ENCODE peak calls at places on chromosomes 13 and 19, in four cellular contexts. One of them, this sample, is unnamed.
A peak's percentile ranks its signal among the peaks of the same experiment; 100 is the strongest.

GRCh38 chr19:40134866-40135265 is 44.1 kb upstream of the ZNF780A start:
- DNase-seq in neuronal stem cell: no peak
- DNase-seq in H9: no peak
- DNase-seq in H1: no peak
- DNase-seq in this sample: no peak

GRCh38 chr19:8965887-8966286 is 44.3 kb downstream of the MUC16 start:
- DNase-seq in H9: no peak
- DNase-seq in neuronal stem cell: no peak
- DNase-seq in H1: no peak
- DNase-seq in this sample: no peak

GRCh38 chr19:51754106-51754505 is 2.4 kb upstream of the FPR1 start:
- DNase-seq in H9: no peak
- DNase-seq in H1: no peak
- DNase-seq in neuronal stem cell: no peak
- DNase-seq in this sample: no peak

GRCh38 chr19:12872941-12873890 is 8.0 kb downstream of the DNASE2 start:
- DNase-seq in neuronal stem cell: no peak
- DNase-seq in H9: peak; percentile 84
- DNase-seq in H1: no peak
- DNase-seq in this sample: peak; percentile 66

GRCh38 chr13:77429320-77430142 is 102.6 kb upstream of the MYCBP2 start:
- DNase-seq in neuronal stem cell: no peak
- DNase-seq in H9: no peak
- DNase-seq in H1: no peak
- DNase-seq in this sample: no peak

GRCh38 chr19:45973564-45974338 is at the start of gene NOVA2:
- DNase-seq in H9: peak; percentile 96
- DNase-seq in neuronal stem cell: peak; percentile 89
- DNase-seq in H1: peak; percentile 83
- DNase-seq in this sample: peak; percentile 89

GRCh38 chr13:94112227-94112626 is 367.3 kb downstream of the DCT start:
- DNase-seq in H1: no peak
- DNase-seq in H9: no peak
- DNase-seq in neuronal stem cell: no peak
- DNase-seq in this sample: peak; percentile 52

GRCh38 chr19:492091-492531 is 4.2 kb upstream of the MADCAM1 start:
- DNase-seq in H9: peak; percentile 59
- DNase-seq in neuronal stem cell: no peak
- DNase-seq in H1: no peak
- DNase-seq in this sample: no peak

GRCh38 chr13:100210966-100211710 is 122.2 kb downstream of the PCCA start:
- DNase-seq in H9: no peak
- DNase-seq in neuronal stem cell: no peak
- DNase-seq in H1: no peak
- DNase-seq in this sample: no peak

GRCh38 chr13:100212904-100213538 is 124.1 kb downstream of the PCCA start:
- DNase-seq in H1: no peak
- DNase-seq in H9: no peak
- DNase-seq in neuronal stem cell: no peak
- DNase-seq in this sample: no peak

GRCh38 chr13:100209857-100210580 is 121.1 kb downstream of the PCCA start:
- DNase-seq in H1: no peak
- DNase-seq in neuronal stem cell: no peak
- DNase-seq in H9: no peak
- DNase-seq in this sample: no peak

GRCh38 chr13:100208002-100208401 is 119.1 kb downstream of the PCCA start:
- DNase-seq in H1: no peak
- DNase-seq in neuronal stem cell: no peak
- DNase-seq in H9: no peak
- DNase-seq in this sample: no peak

DNA sequence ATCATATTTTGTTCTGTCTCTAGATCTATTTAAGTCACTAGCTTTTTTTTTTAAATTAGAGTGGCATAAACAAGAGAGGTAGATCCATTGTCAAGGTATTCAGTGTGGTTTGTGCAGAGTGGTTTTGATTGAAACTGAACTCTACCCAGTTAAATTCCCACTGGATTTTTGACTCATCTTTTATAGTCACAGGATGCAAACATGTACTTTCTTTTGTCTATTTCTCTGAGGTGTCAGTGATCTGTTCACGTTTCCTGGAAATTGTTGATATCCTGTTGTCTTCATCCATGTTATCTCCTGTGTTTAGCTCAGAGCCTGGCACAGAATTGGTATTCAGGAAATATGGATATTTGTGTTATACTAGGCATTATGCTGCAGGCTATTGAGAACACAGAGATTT is 119.7 kb downstream of the PCCA start:
- DNase-seq in H9: no peak
- DNase-seq in H1: no peak
- DNase-seq in neuronal stem cell: no peak
- DNase-seq in this sample: no peak
- H2BK120ac ChIP-seq in H9: no peak overlapping the region
- H2BK120ac ChIP-seq in H1: no peak overlapping the region
- H2BK120ac ChIP-seq in neuronal stem cell: no peak overlapping the region
- H2BK120ac ChIP-seq in this sample: no peak overlapping the region

GRCh38 chr13:46340631-46341111 is 46.4 kb downstream of the RUBCNL start:
- DNase-seq in H9: no peak
- DNase-seq in H1: no peak
- DNase-seq in neuronal stem cell: no peak
- DNase-seq in this sample: no peak
- H2AK5ac ChIP-seq in H9: no peak overlapping the region
- H2AK5ac ChIP-seq in H1: no peak overlapping the region
- H2AK5ac ChIP-seq in neuronal stem cell: no peak overlapping the region
- H2AK5ac ChIP-seq in this sample: no peak overlapping the region

GRCh38 chr13:30431269-30431950 is 9.1 kb downstream of the UBE2L5 start:
- DNase-seq in H1: no peak
- DNase-seq in neuronal stem cell: no peak
- DNase-seq in H9: no peak
- DNase-seq in this sample: no peak
- H2BK120ac ChIP-seq in H1: no peak overlapping the region
- H2BK120ac ChIP-seq in neuronal stem cell: no peak overlapping the region
- H2BK120ac ChIP-seq in H9: no peak overlapping the region
- H2BK120ac ChIP-seq in this sample: no peak overlapping the region

DNA sequence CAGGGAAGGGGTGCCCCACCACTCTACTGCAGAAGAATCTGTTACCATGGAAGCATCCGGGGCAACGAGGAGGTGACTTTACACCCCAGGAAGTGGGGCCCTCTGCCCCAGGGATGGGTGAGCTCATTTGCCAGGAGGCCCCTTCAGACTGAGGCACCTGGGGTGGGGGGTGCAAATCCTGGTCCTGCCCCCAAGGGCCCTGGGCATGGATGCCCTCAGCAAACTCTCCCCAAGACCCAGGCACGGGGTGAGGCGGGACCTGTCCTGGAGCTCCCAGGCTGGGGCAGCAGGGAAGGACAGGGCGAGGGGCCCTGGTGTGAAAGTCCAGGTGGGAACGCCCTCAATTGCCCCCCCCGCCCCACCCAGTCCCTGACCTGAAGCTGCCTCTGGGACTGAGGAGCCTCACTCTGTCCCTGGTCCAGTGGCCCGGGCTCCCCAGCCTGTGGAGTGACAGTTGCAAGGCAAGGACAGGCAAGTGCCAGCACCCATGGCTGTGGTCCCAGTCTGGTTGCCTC is 52.5 kb downstream of the C1QTNF9 start:
- DNase-seq in neuronal stem cell: no peak
- DNase-seq in H1: no peak
- DNase-seq in H9: no peak
- DNase-seq in this sample: no peak
- H2AK5ac ChIP-seq in neuronal stem cell: no peak overlapping the region
- H2AK5ac ChIP-seq in H1: no peak overlapping the region
- H2AK5ac ChIP-seq in H9: no peak overlapping the region
- H2AK5ac ChIP-seq in this sample: no peak overlapping the region

GRCh38 chr19:52941941-52942370 is 18.7 kb upstream of the ZNF888 start:
- DNase-seq in neuronal stem cell: no peak
- DNase-seq in H1: no peak
- DNase-seq in H9: peak; percentile 46
- DNase-seq in this sample: peak; percentile 63
- H2BK120ac ChIP-seq in neuronal stem cell: no peak overlapping the region
- H2BK120ac ChIP-seq in H1: no peak overlapping the region
- H2BK120ac ChIP-seq in H9: no peak overlapping the region
- H2BK120ac ChIP-seq in this sample: no peak overlapping the region

GRCh38 chr13:33244907-33245287 is 40.7 kb downstream of the STARD13 start:
- DNase-seq in H9: no peak
- DNase-seq in H1: no peak
- DNase-seq in neuronal stem cell: no peak
- DNase-seq in this sample: no peak

GRCh38 chr13:33244210-33244906 is 41.2 kb downstream of the STARD13 start:
- DNase-seq in H1: no peak
- DNase-seq in neuronal stem cell: no peak
- DNase-seq in H9: no peak
- DNase-seq in this sample: no peak

GRCh38 chr13:33245505-33245904 is 40.0 kb downstream of the STARD13 start:
- DNase-seq in neuronal stem cell: no peak
- DNase-seq in H9: no peak
- DNase-seq in H1: no peak
- DNase-seq in this sample: no peak

GRCh38 chr13:33249066-33249465 is 36.5 kb downstream of the STARD13 start:
- DNase-seq in H9: no peak
- DNase-seq in H1: no peak
- DNase-seq in neuronal stem cell: no peak
- DNase-seq in this sample: no peak

GRCh38 chr13:33242984-33243617 is 42.5 kb downstream of the STARD13 start:
- DNase-seq in H9: no peak
- DNase-seq in H1: no peak
- DNase-seq in neuronal stem cell: no peak
- DNase-seq in this sample: no peak
- H2AK5ac ChIP-seq in H9: no peak overlapping the region
- H2AK5ac ChIP-seq in H1: no peak overlapping the region
- H2AK5ac ChIP-seq in neuronal stem cell: no peak overlapping the region
- H2AK5ac ChIP-seq in this sample: no peak overlapping the region

GRCh38 chr13:45775401-45775963 is 73.4 kb downstream of the CBY2 start:
- DNase-seq in H9: no peak
- DNase-seq in neuronal stem cell: no peak
- DNase-seq in H1: no peak
- DNase-seq in this sample: no peak

GRCh38 chr13:45769072-45769471 is 67.0 kb downstream of the CBY2 start:
- DNase-seq in H9: no peak
- DNase-seq in neuronal stem cell: no peak
- DNase-seq in H1: no peak
- DNase-seq in this sample: peak; percentile 64

GRCh38 chr13:45770886-45771285 is 68.8 kb downstream of the CBY2 start:
- DNase-seq in neuronal stem cell: no peak
- DNase-seq in H9: no peak
- DNase-seq in H1: no peak
- DNase-seq in this sample: no peak

GRCh38 chr13:45773944-45774343 is 71.8 kb downstream of the CBY2 start:
- DNase-seq in H1: no peak
- DNase-seq in H9: no peak
- DNase-seq in neuronal stem cell: no peak
- DNase-seq in this sample: no peak

GRCh38 chr13:45773236-45773635 is 71.1 kb downstream of the CBY2 start:
- DNase-seq in H1: no peak
- DNase-seq in H9: no peak
- DNase-seq in neuronal stem cell: no peak
- DNase-seq in this sample: no peak
- H2BK120ac ChIP-seq in H1: no peak overlapping the region
- H2BK120ac ChIP-seq in H9: no peak overlapping the region
- H2BK120ac ChIP-seq in neuronal stem cell: no peak overlapping the region
- H2BK120ac ChIP-seq in this sample: no peak overlapping the region

GRCh38 chr19:36150586-36150985 is 1.7 kb downstream of the COX7A1 start:
- DNase-seq in H1: no peak
- DNase-seq in neuronal stem cell: no peak
- DNase-seq in H9: no peak
- DNase-seq in this sample: no peak
- H2AK5ac ChIP-seq in H1: no peak overlapping the region
- H2AK5ac ChIP-seq in neuronal stem cell: peak overlapping the region; percentile 26
- H2AK5ac ChIP-seq in H9: no peak overlapping the region
- H2AK5ac ChIP-seq in this sample: no peak overlapping the region

DNA sequence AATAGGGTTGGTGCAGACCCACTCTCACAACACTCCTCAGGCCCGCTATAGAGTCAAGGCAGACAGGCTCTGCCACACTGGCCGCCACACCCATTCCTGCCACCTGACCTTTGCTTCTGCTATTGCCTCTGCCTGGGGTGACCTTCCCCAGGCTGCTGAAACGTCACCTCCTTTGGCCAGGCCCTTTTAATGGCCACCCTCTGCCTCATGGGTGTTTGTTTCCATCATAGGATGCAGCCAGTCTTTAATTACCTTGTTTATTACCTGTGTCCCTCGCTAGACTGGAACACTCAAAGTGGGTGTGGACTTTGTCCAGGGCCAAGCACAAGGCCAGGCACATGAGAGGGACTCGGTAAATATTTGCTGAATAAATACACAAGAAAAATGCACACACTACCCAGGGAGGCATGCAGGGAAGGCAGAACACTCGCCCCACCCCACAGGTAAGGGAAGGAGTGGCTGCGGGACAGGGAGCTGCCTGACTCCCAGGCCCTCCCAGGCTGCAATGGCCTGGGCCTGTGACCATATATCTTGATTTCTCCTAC is 3.2 kb downstream of the LSM4 start:
- DNase-seq in neuronal stem cell: no peak
- DNase-seq in H9: no peak
- DNase-seq in H1: no peak
- DNase-seq in this sample: no peak
- H2BK120ac ChIP-seq in neuronal stem cell: no peak overlapping the region
- H2BK120ac ChIP-seq in H9: no peak overlapping the region
- H2BK120ac ChIP-seq in H1: no peak overlapping the region
- H2BK120ac ChIP-seq in this sample: no peak overlapping the region

This sample was measured in mesendoderm.